ENCODE peak calls at places on chromosomes 13 and 19, in four cellular contexts. One of them, this sample, is unnamed.

GRCh38 chr19:45477713-45478453 is 10.1 kb downstream of the FOSB start:
- DNase-seq in lower leg skin: no peak
- DNase-seq in substantia nigra: no peak
- DNase-seq in aorta: peak
- DNase-seq in this sample: no peak

GRCh38 chr19:15323496-15324235 is 8.7 kb downstream of the BRD4 start:
- DNase-seq in substantia nigra: no peak
- DNase-seq in aorta: peak
- DNase-seq in lower leg skin: peak
- DNase-seq in this sample: peak

GRCh38 chr19:30336290-30336689 is 35.9 kb upstream of the ZNF536 start:
- DNase-seq in lower leg skin: peak
- DNase-seq in substantia nigra: no peak
- DNase-seq in aorta: no peak
- DNase-seq in this sample: no peak

GRCh38 chr19:44748426-44749254 is at the start of gene BCL3:
- DNase-seq in aorta: peak
- DNase-seq in lower leg skin: peak
- DNase-seq in substantia nigra: no peak
- DNase-seq in this sample: no peak

GRCh38 chr13:71316964-71317363 is 550.0 kb downstream of the DACH1 start:
- DNase-seq in aorta: no peak
- DNase-seq in lower leg skin: no peak
- DNase-seq in substantia nigra: no peak
- DNase-seq in this sample: no peak

GRCh38 chr19:19823916-19824315 is 2.4 kb upstream of the ZNF506 start:
- DNase-seq in aorta: no peak
- DNase-seq in substantia nigra: no peak
- DNase-seq in lower leg skin: no peak
- DNase-seq in this sample: no peak

GRCh38 chr13:112545866-112546265 is 42.1 kb downstream of the TUBGCP3 start:
- DNase-seq in lower leg skin: no peak
- DNase-seq in aorta: no peak
- DNase-seq in substantia nigra: no peak
- DNase-seq in this sample: peak

GRCh38 chr19:45402469-45403070 is 2.3 kb downstream of the PPP1R13L start:
- DNase-seq in substantia nigra: no peak
- DNase-seq in aorta: peak
- DNase-seq in lower leg skin: no peak
- DNase-seq in this sample: peak

GRCh38 chr19:56350416-56351045 is 35.9 kb upstream of the ZSCAN5A start:
- DNase-seq in substantia nigra: no peak
- DNase-seq in lower leg skin: no peak
- DNase-seq in aorta: no peak
- DNase-seq in this sample: peak

GRCh38 chr19:38250821-38251563 is 5.2 kb downstream of the PPP1R14A start:
- DNase-seq in lower leg skin: no peak
- DNase-seq in substantia nigra: peak
- DNase-seq in aorta: peak
- DNase-seq in this sample: peak

GRCh38 chr19:7787141-7787540 is 24.1 kb downstream of the CLEC4M start:
- DNase-seq in aorta: no peak
- DNase-seq in substantia nigra: no peak
- DNase-seq in lower leg skin: peak
- DNase-seq in this sample: no peak

GRCh38 chr13:85825454-85825853 is 26.2 kb upstream of the SLITRK6 start:
- DNase-seq in aorta: no peak
- DNase-seq in lower leg skin: no peak
- DNase-seq in substantia nigra: no peak
- DNase-seq in this sample: no peak

GRCh38 chr19:20078696-20079095 is 896 bp downstream of the ZNF90 start:
- DNase-seq in aorta: peak
- DNase-seq in substantia nigra: no peak
- DNase-seq in lower leg skin: peak
- DNase-seq in this sample: peak

GRCh38 chr19:4878491-4878968 is 11.1 kb upstream of the PLIN3 start:
- DNase-seq in substantia nigra: no peak
- DNase-seq in aorta: no peak
- DNase-seq in lower leg skin: no peak
- DNase-seq in this sample: no peak

GRCh38 chr19:5811117-5811516 is 6.2 kb downstream of the NRTN start:
- DNase-seq in lower leg skin: no peak
- DNase-seq in aorta: no peak
- DNase-seq in substantia nigra: no peak
- DNase-seq in this sample: no peak

GRCh38 chr13:64332048-64332447 is 2898.1 kb downstream of the PCDH9 start:
- DNase-seq in lower leg skin: no peak
- DNase-seq in substantia nigra: no peak
- DNase-seq in aorta: no peak
- DNase-seq in this sample: no peak